ENCODE peak calls at places on chromosomes 4 and X, in six cellular contexts. E is IMR-90, Q is stomach, Y is psoas muscle, V is uterus, C is ovary. S is an unnamed sample.

GRCh38 chr4:25535278-25535677 is 120.4 kb upstream of the SLC34A2 start:
- DNase-seq in E (no peak), Q (no peak), Y (no peak), V (no peak), C (no peak), S (no peak)

GRCh38 chrX:85052207-85052606 is 48.5 kb downstream of the APOOL start:
- DNase-seq in E (peak; percentile 11), Q (no peak), Y (no peak), V (no peak), C (no peak), S (no peak)

GRCh38 chrX:135974279-135974856 is 580 bp upstream of the MMGT1 start:
- DNase-seq in E (peak; percentile 52), Q (peak; percentile 75), Y (peak; percentile 74), V (peak; percentile 68), C (peak; percentile 82), S (peak; percentile 84)

GRCh38 chrX:7334253-7334935 is 186.4 kb upstream of the PUDP start:
- DNase-seq in E (peak; percentile 93), Q (no peak), Y (no peak), V (no peak), C (no peak), S (no peak)

GRCh38 chr4:10811992-10812391 is 127.4 kb upstream of the CLNK start:
- DNase-seq in E (no peak), Q (no peak), Y (no peak), V (no peak), C (no peak), S (no peak)

GRCh38 chrX:64093761-64094160 is 111.7 kb downstream of the AMER1 start:
- DNase-seq in E (peak; percentile 4), Q (no peak), Y (no peak), V (no peak), C (no peak), S (no peak)

GRCh38 chr4:154189346-154189745 is 302.3 kb downstream of the DCHS2 start:
- DNase-seq in E (no peak), Q (no peak), Y (no peak), V (no peak), C (no peak), S (no peak)

GRCh38 chr4:148007789-148008188 is 275.9 kb downstream of the ARHGAP10 start:
- DNase-seq in E (peak; percentile 18), Q (no peak), Y (no peak), V (no peak), C (no peak), S (no peak)

GRCh38 chr4:62399242-62399641 is 1199.1 kb downstream of the ADGRL3 start:
- DNase-seq in E (no peak), Q (no peak), Y (no peak), V (no peak), C (no peak), S (peak; percentile 33)

GRCh38 chr4:182648766-182649165 is 268.4 kb downstream of the DCTD start:
- DNase-seq in E (no peak), Q (no peak), Y (no peak), V (no peak), C (no peak), S (no peak)

GRCh38 chrX:129771266-129771995 is 8.3 kb upstream of the SASH3 start:
- DNase-seq in E (no peak), Q (no peak), Y (no peak), V (no peak), C (no peak), S (no peak)

GRCh38 chr4:791201-791865 is 34.6 kb downstream of the CPLX1 start:
- DNase-seq in E (no peak), Q (no peak), Y (no peak), V (no peak), C (peak; percentile 42), S (no peak)

GRCh38 chr4:7976634-7977033 is 37.0 kb upstream of the AFAP1 start:
- DNase-seq in E (no peak), Q (no peak), Y (no peak), V (no peak), C (no peak), S (no peak)

GRCh38 chr4:15396157-15396800 is 31.6 kb upstream of the C1QTNF7 start:
- DNase-seq in E (peak; percentile 48), Q (peak; percentile 32), Y (no peak), V (no peak), C (no peak), S (peak; percentile 75)

GRCh38 chrX:65406532-65406931 is 128.1 kb downstream of the LAS1L start:
- DNase-seq in E (no peak), Q (no peak), Y (no peak), V (no peak), C (no peak), S (no peak)

GRCh38 chr4:2763511-2763967 is 7.4 kb upstream of the TNIP2 start:
- DNase-seq in E (no peak), Q (no peak), Y (peak; percentile 55), V (no peak), C (no peak), S (no peak)

GRCh38 chrX:68895339-68896250 is 66.8 kb downstream of the EFNB1 start:
- DNase-seq in E (peak; percentile 42), Q (peak; percentile 59), Y (peak; percentile 43), V (no peak), C (peak; percentile 53), S (peak; percentile 70)

GRCh38 chr4:11497212-11497806 is 68.6 kb upstream of the HS3ST1 start:
- DNase-seq in E (no peak), Q (no peak), Y (no peak), V (no peak), C (no peak), S (no peak)

GRCh38 chrX:110021180-110022022 is 18.5 kb downstream of the TMEM164 start:
- DNase-seq in E (peak; percentile 75), Q (no peak), Y (no peak), V (no peak), C (no peak), S (no peak)

DNA sequence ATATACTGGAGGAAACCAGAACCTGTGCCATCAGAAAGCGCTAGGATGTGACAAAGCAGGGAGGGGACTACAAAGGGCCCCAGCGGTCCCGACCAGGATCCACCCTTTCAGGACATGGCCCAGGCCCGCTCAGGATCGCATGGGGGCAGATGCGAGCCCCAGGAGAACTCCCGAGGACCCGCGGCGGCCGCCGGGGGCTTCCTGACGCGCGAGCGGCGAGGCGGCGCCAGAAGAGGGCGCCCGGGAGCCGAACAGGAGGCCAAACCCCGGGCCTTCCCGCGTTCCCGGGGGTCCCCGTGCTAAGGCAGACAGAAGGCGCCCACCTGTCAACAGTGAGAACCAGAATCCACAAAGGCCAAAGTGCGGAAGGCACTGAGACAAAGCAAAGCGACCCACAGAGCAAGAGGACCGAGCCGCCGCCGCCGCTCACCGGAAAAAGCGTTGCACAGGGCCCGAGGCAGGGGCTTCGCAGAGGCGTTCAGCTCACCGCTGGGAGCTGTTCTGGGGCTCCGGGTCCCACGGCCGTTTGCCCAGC is 7.3 kb upstream of the OPN1LW start:
- DNase-seq in E (peak; percentile 25), Q (peak; percentile 69), Y (peak; percentile 72), V (peak; percentile 77), C (peak; percentile 85), S (peak; percentile 79)
- TF ChIP-seq CTCF in E (peak; percentile 65), Q (peak; percentile 47), Y (peak; percentile 72), V (peak; percentile 62), C (peak; percentile 75), S (peak; percentile 49)

GRCh38 chrX:21996872-21997271 is 35.3 kb upstream of the PHEX start:
- DNase-seq in E (peak; percentile 84), Q (no peak), Y (no peak), V (no peak), C (no peak), S (no peak)

GRCh38 chrX:21991504-21991903 is 40.6 kb upstream of the PHEX start:
- DNase-seq in E (no peak), Q (no peak), Y (no peak), V (no peak), C (no peak), S (no peak)

GRCh38 chrX:21990812-21991211 is 41.3 kb upstream of the PHEX start:
- DNase-seq in E (no peak), Q (no peak), Y (no peak), V (no peak), C (no peak), S (no peak)

GRCh38 chrX:21989415-21989814 is 42.7 kb upstream of the PHEX start:
- DNase-seq in E (no peak), Q (no peak), Y (no peak), V (no peak), C (no peak), S (no peak)

DNA sequence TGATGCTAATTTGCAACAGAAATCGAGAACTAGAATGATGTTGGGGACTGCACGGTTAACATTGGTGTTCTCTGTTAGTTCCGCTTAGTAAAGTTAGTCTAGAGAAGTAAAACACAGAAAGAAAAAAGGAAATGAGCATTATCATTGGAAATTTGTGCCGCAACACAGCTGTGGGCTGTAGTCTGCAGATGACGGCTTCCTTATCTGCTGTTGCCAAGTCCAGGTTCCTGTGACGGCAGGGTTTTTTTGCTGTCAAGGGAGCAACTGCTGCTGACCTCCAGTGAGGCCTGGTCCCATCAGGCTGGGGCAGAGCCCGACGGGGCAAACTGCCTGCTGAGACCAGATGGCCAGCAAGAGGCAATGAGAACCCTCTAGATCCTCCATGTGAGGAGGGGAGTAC is 38.9 kb upstream of the PHEX start:
- DNase-seq in E (no peak), Q (no peak), Y (no peak), V (no peak), C (no peak), S (peak; percentile 33)
- H3K27ac ChIP-seq in E (peak overlapping the region; percentile 21), Q (peak overlapping the region; percentile 29), Y (no peak overlapping the region), V (no peak overlapping the region), C (no peak overlapping the region), S (no peak overlapping the region)

GRCh38 chr4:76981649-76982048 is 32.1 kb downstream of the SEPTIN11 start:
- DNase-seq in E (peak; percentile 68), Q (no peak), Y (no peak), V (no peak), C (no peak), S (no peak)

GRCh38 chr4:76984788-76985211 is 35.2 kb downstream of the SEPTIN11 start:
- DNase-seq in E (peak; percentile 100), Q (no peak), Y (peak; percentile 64), V (peak; percentile 72), C (peak; percentile 47), S (peak; percentile 51)

GRCh38 chr4:76982638-76983579 is 33.4 kb downstream of the SEPTIN11 start:
- DNase-seq in E (peak; percentile 54), Q (no peak), Y (no peak), V (no peak), C (no peak), S (no peak)

GRCh38 chr4:76987153-76987562 is 37.6 kb downstream of the SEPTIN11 start:
- DNase-seq in E (peak; percentile 99), Q (peak; percentile 27), Y (peak; percentile 27), V (no peak), C (peak; percentile 47), S (no peak)

GRCh38 chr4:76984127-76984526 is 34.6 kb downstream of the SEPTIN11 start:
- DNase-seq in E (peak; percentile 69), Q (no peak), Y (no peak), V (no peak), C (no peak), S (no peak)
- H3K4me3 ChIP-seq in E (no peak overlapping the region), Q (no peak overlapping the region), Y (no peak overlapping the region), V (no peak overlapping the region), C (no peak overlapping the region), S (no peak overlapping the region)

GRCh38 chr4:184216436-184217004 is 1.2 kb downstream of the ENPP6 start:
- DNase-seq in E (no peak), Q (no peak), Y (no peak), V (no peak), C (no peak), S (no peak)

GRCh38 chr4:184215709-184216328 is 1.9 kb downstream of the ENPP6 start:
- DNase-seq in E (no peak), Q (peak; percentile 39), Y (no peak), V (no peak), C (no peak), S (no peak)

GRCh38 chr4:184217569-184218131 is at the start of gene ENPP6:
- DNase-seq in E (no peak), Q (no peak), Y (no peak), V (no peak), C (no peak), S (no peak)
- TF ChIP-seq CTCF in E (no peak), Q (no peak), Y (no peak), V (no peak), C (no peak), S (no peak)